ENCODE peak calls at places on chromosomes 7 and 10, in nine cellular contexts. One of them, this sample, is unnamed. For H3K4me1 and H3K9me3, the result is how much of the 10 kb centered on the place peaks cover.

GRCh38 chr10:124557648-124558338 is 96.2 kb downstream of the LHPP start:
- DNase-seq in psoas muscle: peak
- DNase-seq in gastrocnemius medialis: peak
- DNase-seq in mammary epithelial cell: no peak
- DNase-seq in upper lobe of right lung: no peak
- DNase-seq in hepatocyte: no peak
- DNase-seq in PC-3: no peak
- DNase-seq in transverse colon: no peak
- DNase-seq in tibial artery: no peak
- DNase-seq in this sample: peak

GRCh38 chr7:111436608-111437007 is 125.7 kb downstream of the IMMP2L start:
- DNase-seq in psoas muscle: no peak
- DNase-seq in gastrocnemius medialis: no peak
- DNase-seq in mammary epithelial cell: no peak
- DNase-seq in upper lobe of right lung: no peak
- DNase-seq in hepatocyte: no peak
- DNase-seq in PC-3: no peak
- DNase-seq in transverse colon: no peak
- DNase-seq in tibial artery: no peak
- DNase-seq in this sample: no peak

GRCh38 chr7:73700581-73701134 is 17.3 kb downstream of the BUD23 start:
- DNase-seq in psoas muscle: no peak
- DNase-seq in gastrocnemius medialis: no peak
- DNase-seq in mammary epithelial cell: no peak
- DNase-seq in upper lobe of right lung: no peak
- DNase-seq in hepatocyte: no peak
- DNase-seq in PC-3: no peak
- DNase-seq in transverse colon: no peak
- DNase-seq in tibial artery: no peak
- DNase-seq in this sample: no peak

GRCh38 chr10:108597657-108598319 is 1325.5 kb downstream of the XPNPEP1 start:
- DNase-seq in psoas muscle: no peak
- DNase-seq in gastrocnemius medialis: no peak
- DNase-seq in mammary epithelial cell: no peak
- DNase-seq in upper lobe of right lung: no peak
- DNase-seq in hepatocyte: no peak
- DNase-seq in PC-3: peak
- DNase-seq in transverse colon: no peak
- DNase-seq in tibial artery: no peak
- DNase-seq in this sample: no peak

GRCh38 chr10:108086502-108086901 is 922.0 kb upstream of the SORCS1 start:
- DNase-seq in psoas muscle: no peak
- DNase-seq in gastrocnemius medialis: no peak
- DNase-seq in mammary epithelial cell: no peak
- DNase-seq in upper lobe of right lung: no peak
- DNase-seq in hepatocyte: no peak
- DNase-seq in PC-3: no peak
- DNase-seq in transverse colon: no peak
- DNase-seq in tibial artery: no peak
- DNase-seq in this sample: no peak

GRCh38 chr10:96650958-96651357 is 64.1 kb upstream of the TM9SF3 start:
- DNase-seq in psoas muscle: no peak
- DNase-seq in gastrocnemius medialis: no peak
- DNase-seq in mammary epithelial cell: no peak
- DNase-seq in upper lobe of right lung: no peak
- DNase-seq in hepatocyte: no peak
- DNase-seq in PC-3: no peak
- DNase-seq in transverse colon: no peak
- DNase-seq in tibial artery: no peak
- DNase-seq in this sample: no peak

GRCh38 chr10:107576746-107577145 is 412.2 kb upstream of the SORCS1 start:
- DNase-seq in psoas muscle: no peak
- DNase-seq in gastrocnemius medialis: no peak
- DNase-seq in mammary epithelial cell: peak
- DNase-seq in upper lobe of right lung: no peak
- DNase-seq in hepatocyte: no peak
- DNase-seq in PC-3: peak
- DNase-seq in transverse colon: no peak
- DNase-seq in tibial artery: no peak
- DNase-seq in this sample: peak

GRCh38 chr10:124035928-124036558 is 57.4 kb downstream of the CHST15 start:
- DNase-seq in psoas muscle: peak
- DNase-seq in gastrocnemius medialis: no peak
- DNase-seq in mammary epithelial cell: no peak
- DNase-seq in upper lobe of right lung: peak
- DNase-seq in hepatocyte: peak
- DNase-seq in PC-3: no peak
- DNase-seq in transverse colon: peak
- DNase-seq in tibial artery: no peak
- DNase-seq in this sample: peak

GRCh38 chr10:98374176-98374969 is 40.6 kb downstream of the PYROXD2 start:
- DNase-seq in psoas muscle: no peak
- DNase-seq in gastrocnemius medialis: no peak
- DNase-seq in mammary epithelial cell: peak
- DNase-seq in upper lobe of right lung: no peak
- DNase-seq in hepatocyte: no peak
- DNase-seq in PC-3: peak
- DNase-seq in transverse colon: no peak
- DNase-seq in tibial artery: no peak
- DNase-seq in this sample: no peak

GRCh38 chr10:99457808-99458207 is 27.4 kb upstream of the GOT1 start:
- DNase-seq in psoas muscle: no peak
- DNase-seq in gastrocnemius medialis: no peak
- DNase-seq in mammary epithelial cell: no peak
- DNase-seq in upper lobe of right lung: no peak
- DNase-seq in hepatocyte: no peak
- DNase-seq in PC-3: peak
- DNase-seq in transverse colon: no peak
- DNase-seq in tibial artery: no peak
- DNase-seq in this sample: no peak

GRCh38 chr10:123142701-123143161 is 5.2 kb upstream of the HMX2 start:
- DNase-seq in psoas muscle: no peak
- DNase-seq in gastrocnemius medialis: no peak
- DNase-seq in mammary epithelial cell: no peak
- DNase-seq in upper lobe of right lung: no peak
- DNase-seq in hepatocyte: no peak
- DNase-seq in PC-3: no peak
- DNase-seq in transverse colon: no peak
- DNase-seq in tibial artery: no peak
- DNase-seq in this sample: no peak

GRCh38 chr10:42827201-42827600 is 44.6 kb downstream of the BMS1 start:
- DNase-seq in psoas muscle: no peak
- DNase-seq in gastrocnemius medialis: no peak
- DNase-seq in mammary epithelial cell: no peak
- DNase-seq in upper lobe of right lung: no peak
- DNase-seq in hepatocyte: no peak
- DNase-seq in PC-3: no peak
- DNase-seq in transverse colon: no peak
- DNase-seq in tibial artery: no peak
- DNase-seq in this sample: no peak

GRCh38 chr10:25843551-25844170 is 90.4 kb upstream of the MYO3A start:
- DNase-seq in psoas muscle: no peak
- DNase-seq in gastrocnemius medialis: no peak
- DNase-seq in mammary epithelial cell: no peak
- DNase-seq in upper lobe of right lung: no peak
- DNase-seq in hepatocyte: no peak
- DNase-seq in PC-3: no peak
- DNase-seq in transverse colon: no peak
- DNase-seq in tibial artery: no peak
- DNase-seq in this sample: no peak

GRCh38 chr7:12369072-12369471 is 34.6 kb downstream of the VWDE start:
- DNase-seq in psoas muscle: no peak
- DNase-seq in gastrocnemius medialis: no peak
- DNase-seq in mammary epithelial cell: no peak
- DNase-seq in upper lobe of right lung: no peak
- DNase-seq in hepatocyte: no peak
- DNase-seq in PC-3: no peak
- DNase-seq in transverse colon: no peak
- DNase-seq in tibial artery: no peak
- DNase-seq in this sample: no peak

DNA sequence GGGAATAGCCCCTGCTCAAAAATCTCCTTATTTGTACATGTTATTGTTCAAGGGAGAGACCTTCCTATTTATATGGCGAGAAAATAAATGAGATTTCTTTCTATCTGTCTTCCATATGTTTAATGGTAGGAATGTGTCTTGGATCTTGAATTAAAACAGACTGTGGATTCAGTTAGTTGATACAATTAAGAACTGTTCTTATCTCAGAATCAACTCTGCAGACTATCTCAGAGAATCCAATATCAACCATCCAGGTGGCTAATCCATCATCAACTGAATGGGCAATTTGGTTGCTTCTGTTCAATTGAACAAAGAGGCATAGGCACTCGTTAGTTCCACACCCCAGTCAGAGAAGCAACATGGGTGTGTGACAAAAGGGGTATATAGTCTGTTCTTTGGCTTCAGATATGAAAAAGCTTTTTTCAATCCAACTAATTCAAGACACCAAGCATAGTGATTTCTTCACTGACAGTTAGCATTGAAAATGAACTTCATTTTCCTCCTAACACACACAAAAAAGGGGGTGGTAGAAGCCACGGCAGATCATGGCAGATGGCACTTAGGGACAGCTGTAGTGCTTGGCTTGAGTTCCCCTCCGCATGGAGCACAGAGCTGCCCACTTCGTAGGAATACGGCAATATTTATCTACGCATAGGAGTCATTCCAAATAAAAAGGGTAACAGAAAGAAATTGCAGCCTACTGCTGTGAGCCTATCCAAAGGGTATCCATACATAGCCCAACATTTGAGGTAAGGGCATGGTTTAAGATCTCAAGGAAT is 135.9 kb downstream of the KIAA1217 start:
- DNase-seq in psoas muscle: no peak
- DNase-seq in gastrocnemius medialis: no peak
- DNase-seq in mammary epithelial cell: no peak
- DNase-seq in upper lobe of right lung: no peak
- DNase-seq in hepatocyte: no peak
- DNase-seq in PC-3: no peak
- DNase-seq in transverse colon: no peak
- DNase-seq in tibial artery: no peak
- DNase-seq in this sample: no peak
- H3K4me1 ChIP-seq in psoas muscle: half or more
- H3K4me1 ChIP-seq in gastrocnemius medialis: half or more
- H3K4me1 ChIP-seq in mammary epithelial cell: under half
- H3K4me1 ChIP-seq in upper lobe of right lung: under half
- H3K4me1 ChIP-seq in hepatocyte: under half
- H3K4me1 ChIP-seq in PC-3: under half
- H3K4me1 ChIP-seq in transverse colon: under half
- H3K4me1 ChIP-seq in tibial artery: under half
- H3K4me1 ChIP-seq in this sample: under half

GRCh38 chr7:45897042-45897690 is 8.9 kb downstream of the IGFBP1 start:
- DNase-seq in psoas muscle: no peak
- DNase-seq in gastrocnemius medialis: no peak
- DNase-seq in mammary epithelial cell: peak
- DNase-seq in upper lobe of right lung: no peak
- DNase-seq in hepatocyte: no peak
- DNase-seq in PC-3: peak
- DNase-seq in transverse colon: no peak
- DNase-seq in tibial artery: no peak
- DNase-seq in this sample: no peak

GRCh38 chr7:45898241-45898640 is 10.0 kb downstream of the IGFBP1 start:
- DNase-seq in psoas muscle: no peak
- DNase-seq in gastrocnemius medialis: no peak
- DNase-seq in mammary epithelial cell: no peak
- DNase-seq in upper lobe of right lung: no peak
- DNase-seq in hepatocyte: no peak
- DNase-seq in PC-3: no peak
- DNase-seq in transverse colon: no peak
- DNase-seq in tibial artery: no peak
- DNase-seq in this sample: no peak

GRCh38 chr7:45901566-45901965 is 13.3 kb downstream of the IGFBP1 start:
- DNase-seq in psoas muscle: no peak
- DNase-seq in gastrocnemius medialis: no peak
- DNase-seq in mammary epithelial cell: no peak
- DNase-seq in upper lobe of right lung: no peak
- DNase-seq in hepatocyte: no peak
- DNase-seq in PC-3: no peak
- DNase-seq in transverse colon: no peak
- DNase-seq in tibial artery: no peak
- DNase-seq in this sample: no peak

GRCh38 chr7:45902820-45903219 is 14.5 kb downstream of the IGFBP1 start:
- DNase-seq in psoas muscle: no peak
- DNase-seq in gastrocnemius medialis: no peak
- DNase-seq in mammary epithelial cell: no peak
- DNase-seq in upper lobe of right lung: no peak
- DNase-seq in hepatocyte: no peak
- DNase-seq in PC-3: no peak
- DNase-seq in transverse colon: no peak
- DNase-seq in tibial artery: no peak
- DNase-seq in this sample: no peak
- TF ChIP-seq CTCF in psoas muscle: no peak
- TF ChIP-seq CTCF in gastrocnemius medialis: no peak
- TF ChIP-seq CTCF in mammary epithelial cell: no peak
- TF ChIP-seq CTCF in upper lobe of right lung: no peak
- TF ChIP-seq CTCF in hepatocyte: no peak
- TF ChIP-seq CTCF in PC-3: no peak
- TF ChIP-seq CTCF in transverse colon: no peak
- TF ChIP-seq CTCF in tibial artery: no peak
- TF ChIP-seq CTCF in this sample: no peak

DNA sequence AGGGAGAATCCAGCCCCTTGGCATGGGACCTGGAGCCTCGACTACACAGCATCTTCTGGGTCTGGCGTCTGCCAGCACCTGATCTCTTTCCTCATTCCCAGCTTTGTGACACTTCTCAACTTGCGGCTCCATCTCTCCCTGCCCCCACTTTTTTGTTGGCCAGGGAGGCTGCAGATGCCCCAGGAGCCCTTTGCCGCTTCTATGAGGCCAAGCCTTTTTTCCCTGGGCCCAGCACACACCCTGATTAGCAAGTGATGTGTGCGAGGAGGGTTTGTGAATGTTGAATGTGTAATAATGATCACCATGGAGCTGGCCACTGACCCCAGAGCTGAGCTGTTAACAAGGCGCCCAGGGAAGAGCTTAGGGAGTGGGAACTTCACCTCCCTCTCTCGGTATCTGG is 4.4 kb downstream of the EVX1 start:
- DNase-seq in psoas muscle: no peak
- DNase-seq in gastrocnemius medialis: no peak
- DNase-seq in mammary epithelial cell: no peak
- DNase-seq in upper lobe of right lung: peak
- DNase-seq in hepatocyte: no peak
- DNase-seq in PC-3: no peak
- DNase-seq in transverse colon: no peak
- DNase-seq in tibial artery: no peak
- DNase-seq in this sample: no peak
- H3K9me3 ChIP-seq in psoas muscle: under half
- H3K9me3 ChIP-seq in gastrocnemius medialis: under half
- H3K9me3 ChIP-seq in mammary epithelial cell: under half
- H3K9me3 ChIP-seq in upper lobe of right lung: under half
- H3K9me3 ChIP-seq in hepatocyte: under half
- H3K9me3 ChIP-seq in PC-3: under half
- H3K9me3 ChIP-seq in transverse colon: under half
- H3K9me3 ChIP-seq in tibial artery: under half
- H3K9me3 ChIP-seq in this sample: under half

DNA sequence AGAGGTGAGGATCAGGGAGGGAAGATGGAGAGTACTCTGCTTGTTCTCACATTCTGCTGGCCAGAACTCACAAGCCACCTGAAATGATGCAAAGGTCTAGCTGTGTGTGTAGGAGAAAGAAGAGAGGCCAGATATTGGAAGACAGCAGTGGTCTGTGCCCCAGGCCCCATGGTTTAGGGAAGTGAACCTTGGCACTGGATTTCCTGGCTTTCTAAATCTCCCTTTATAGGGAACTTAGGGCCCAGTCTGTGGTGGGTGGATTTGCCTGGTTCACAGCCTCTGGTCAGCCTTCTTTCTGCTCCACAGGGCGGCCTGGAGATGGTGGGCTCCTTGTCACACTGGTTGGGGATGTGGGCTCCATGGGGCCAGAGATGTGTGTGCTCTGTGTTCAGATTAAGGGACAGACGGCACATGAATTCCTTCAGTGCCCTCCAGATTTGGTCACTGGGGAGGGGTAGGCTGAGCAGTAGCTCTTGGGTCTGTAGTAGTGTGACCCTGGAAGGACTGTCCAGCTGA is 9.5 kb upstream of the SH2D4B start:
- DNase-seq in psoas muscle: no peak
- DNase-seq in gastrocnemius medialis: no peak
- DNase-seq in mammary epithelial cell: no peak
- DNase-seq in upper lobe of right lung: no peak
- DNase-seq in hepatocyte: no peak
- DNase-seq in PC-3: no peak
- DNase-seq in transverse colon: no peak
- DNase-seq in tibial artery: no peak
- DNase-seq in this sample: no peak
- H3K4me1 ChIP-seq in psoas muscle: under half
- H3K4me1 ChIP-seq in gastrocnemius medialis: under half
- H3K4me1 ChIP-seq in mammary epithelial cell: under half
- H3K4me1 ChIP-seq in upper lobe of right lung: under half
- H3K4me1 ChIP-seq in hepatocyte: under half
- H3K4me1 ChIP-seq in PC-3: under half
- H3K4me1 ChIP-seq in transverse colon: under half
- H3K4me1 ChIP-seq in tibial artery: under half
- H3K4me1 ChIP-seq in this sample: under half

This sample was measured in mucosa of descending colon.